ENCODE peak calls at places on chromosomes 7 and 10, in five cellular contexts. P is right lobe of liver, W is endodermal cell, M is fibroblast of lung, V is Panc1. E is an unnamed sample.
A peak's percentile ranks its signal among the peaks of the same experiment; 100 is the strongest.

GRCh38 chr7:14598978-14599377 is 303.6 kb downstream of the DGKB start:
- DNase-seq in P (no peak), W (no peak), M (peak; percentile 52), V (no peak), E (no peak)

GRCh38 chr7:158648787-158649186 is 55.8 kb downstream of the NCAPG2 start:
- DNase-seq in P (no peak), W (no peak), M (peak; percentile 40), V (no peak), E (no peak)

GRCh38 chr10:83991986-83992753 is 147.1 kb upstream of the GHITM start:
- DNase-seq in P (no peak), W (peak; percentile 91), M (peak; percentile 2), V (no peak), E (no peak)

GRCh38 chr10:96509017-96509641 is 4.6 kb downstream of the TLL2 start:
- DNase-seq in P (no peak), W (peak; percentile 68), M (peak; percentile 95), V (no peak), E (no peak)

GRCh38 chr10:27041196-27041595 is 59.1 kb downstream of the ANKRD26 start:
- DNase-seq in P (no peak), W (no peak), M (peak; percentile 32), V (no peak), E (no peak)

GRCh38 chr7:47557317-47557985 is 24.5 kb downstream of the TNS3 start:
- DNase-seq in P (no peak), W (no peak), M (peak; percentile 91), V (no peak), E (peak; percentile 76)

GRCh38 chr10:131043039-131043691 is 268.4 kb downstream of the TCERG1L start:
- DNase-seq in P (no peak), W (no peak), M (no peak), V (no peak), E (no peak)

GRCh38 chr10:12588091-12588850 is 238.9 kb downstream of the CAMK1D start:
- DNase-seq in P (no peak), W (no peak), M (peak; percentile 43), V (no peak), E (no peak)

GRCh38 chr7:26197153-26198115 is 3.1 kb downstream of the HNRNPA2B1 start:
- DNase-seq in P (no peak), W (no peak), M (no peak), V (no peak), E (no peak)

GRCh38 chr10:73650537-73651331 is 5.1 kb downstream of the SYNPO2L start:
- DNase-seq in P (no peak), W (no peak), M (peak; percentile 86), V (no peak), E (no peak)

GRCh38 chr7:34806831-34807230 is 148.8 kb downstream of the NPSR1 start:
- DNase-seq in P (no peak), W (no peak), M (no peak), V (no peak), E (no peak)

GRCh38 chr7:135392701-135393100 is 117.2 kb downstream of the CNOT4 start:
- DNase-seq in P (no peak), W (no peak), M (no peak), V (no peak), E (no peak)

GRCh38 chr7:132117181-132117580 is 459.1 kb downstream of the PLXNA4 start:
- DNase-seq in P (no peak), W (no peak), M (peak; percentile 82), V (no peak), E (peak; percentile 97)

GRCh38 chr10:4804505-4804904 is 21.5 kb upstream of the AKR1E2 start:
- DNase-seq in P (no peak), W (no peak), M (peak; percentile 44), V (no peak), E (no peak)

GRCh38 chr10:114121031-114121430 is 53.0 kb downstream of the CCDC186 start:
- DNase-seq in P (no peak), W (no peak), M (no peak), V (no peak), E (no peak)

GRCh38 chr10:13271552-13272163 is 28.2 kb downstream of the PHYH start:
- DNase-seq in P (peak; percentile 79), W (peak; percentile 95), M (no peak), V (no peak), E (peak; percentile 53)

GRCh38 chr7:21318916-21319270 is 109.0 kb upstream of the SP4 start:
- DNase-seq in P (no peak), W (no peak), M (no peak), V (no peak), E (no peak)

GRCh38 chr7:47392241-47392759 is 189.6 kb downstream of the TNS3 start:
- DNase-seq in P (no peak), W (no peak), M (peak; percentile 98), V (no peak), E (no peak)

GRCh38 chr10:108392286-108392685 is 1227.8 kb upstream of the SORCS1 start:
- DNase-seq in P (no peak), W (no peak), M (peak; percentile 70), V (no peak), E (no peak)

GRCh38 chr10:90963331-90963730 is 42.4 kb upstream of the ANKRD1 start:
- DNase-seq in P (no peak), W (no peak), M (peak; percentile 37), V (no peak), E (no peak)

GRCh38 chr7:9307131-9307530 is 873.7 kb downstream of the NXPH1 start:
- DNase-seq in P (no peak), W (no peak), M (peak; percentile 64), V (no peak), E (no peak)

GRCh38 chr7:83410989-83411591 is 237.8 kb downstream of the SEMA3E start:
- DNase-seq in P (no peak), W (peak; percentile 48), M (peak; percentile 53), V (peak; percentile 61), E (peak; percentile 13)

GRCh38 chr10:77173615-77174461 is 463.8 kb downstream of the KCNMA1 start:
- DNase-seq in P (peak; percentile 41), W (peak; percentile 92), M (peak; percentile 63), V (no peak), E (peak; percentile 80)

GRCh38 chr10:124474502-124475070 is 13.0 kb downstream of the LHPP start:
- DNase-seq in P (no peak), W (peak; percentile 40), M (no peak), V (no peak), E (no peak)

GRCh38 chr10:558331-558730 is 131.1 kb downstream of the DIP2C start:
- DNase-seq in P (no peak), W (peak; percentile 34), M (no peak), V (no peak), E (no peak)

GRCh38 chr10:131590567-131590966 is 279.0 kb upstream of the TCERG1L start:
- DNase-seq in P (no peak), W (no peak), M (no peak), V (no peak), E (no peak)

GRCh38 chr10:11324761-11325321 is 286.6 kb downstream of the USP6NL start:
- DNase-seq in P (no peak), W (no peak), M (no peak), V (no peak), E (no peak)

GRCh38 chr10:11320809-11321520 is 290.5 kb downstream of the USP6NL start:
- DNase-seq in P (no peak), W (no peak), M (no peak), V (no peak), E (no peak)

GRCh38 chr10:11319990-11320602 is 291.4 kb downstream of the USP6NL start:
- DNase-seq in P (no peak), W (no peak), M (no peak), V (no peak), E (no peak)

GRCh38 chr10:11325817-11326216 is 285.6 kb downstream of the USP6NL start:
- DNase-seq in P (no peak), W (no peak), M (peak; percentile 60), V (no peak), E (no peak)

DNA sequence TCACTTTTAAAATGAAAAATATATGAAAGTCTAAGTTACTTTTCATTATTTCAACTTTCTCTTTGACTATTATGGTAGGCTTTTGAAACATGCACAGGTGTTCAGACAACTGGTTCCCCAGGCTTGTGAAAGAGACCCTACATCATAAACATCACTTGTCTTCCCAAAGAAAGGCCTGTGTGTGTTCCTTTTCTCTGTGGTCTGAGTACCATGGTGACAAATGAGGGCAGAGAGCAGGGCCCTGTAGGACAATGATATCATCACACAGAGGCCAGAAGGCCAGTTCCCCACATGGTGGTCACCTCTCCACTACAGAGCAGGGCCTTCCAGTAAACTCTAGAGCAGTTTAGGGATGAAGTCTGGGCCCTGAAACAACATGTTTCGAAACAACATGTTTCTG is 288.8 kb downstream of the USP6NL start:
- DNase-seq in P (no peak), W (no peak), M (no peak), V (no peak), E (no peak)
- H3K4me1 ChIP-seq in P (no peaks in the 10 kb centered on the region), W (no peaks in the 10 kb centered on the region), M (peaks cover 3% of the 10 kb centered on the region), V (no peaks in the 10 kb centered on the region), E (no peaks in the 10 kb centered on the region)

DNA sequence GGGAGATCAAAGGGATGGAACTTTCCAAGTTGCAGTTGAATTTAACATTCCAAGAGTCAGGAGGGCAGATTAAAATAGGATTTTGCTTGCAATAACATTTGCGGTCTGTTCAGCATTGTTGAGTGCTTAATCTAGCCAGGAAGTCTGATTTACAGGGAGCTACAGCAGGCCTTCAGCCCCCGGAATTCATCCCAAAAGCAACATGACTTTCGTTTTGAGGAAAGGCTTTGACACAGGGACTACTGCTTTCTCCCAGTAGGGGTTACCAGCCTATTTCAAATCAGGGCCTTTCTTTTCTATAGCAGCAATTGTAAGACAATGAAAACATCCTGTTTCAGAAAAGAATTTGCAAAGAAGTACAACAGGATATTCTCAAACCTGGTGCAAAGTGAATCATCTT is 279.7 kb upstream of the PITRM1 start:
- DNase-seq in P (no peak), W (peak; percentile 56), M (peak; percentile 98), V (no peak), E (no peak)
- TF ChIP-seq CTCF in P (peak; percentile 11), W (peak; percentile 49), M (peak; percentile 64), V (peak; percentile 28), E (peak; percentile 6)

GRCh38 chr10:110572862-110573261 is 5.4 kb downstream of the SMC3 start:
- DNase-seq in P (no peak), W (no peak), M (no peak), V (no peak), E (no peak)

GRCh38 chr10:110576220-110576619 is 8.7 kb downstream of the SMC3 start:
- DNase-seq in P (no peak), W (no peak), M (peak; percentile 78), V (no peak), E (no peak)

GRCh38 chr10:110577056-110577455 is 9.6 kb downstream of the SMC3 start:
- DNase-seq in P (no peak), W (no peak), M (peak; percentile 31), V (no peak), E (no peak)

GRCh38 chr10:110571093-110571743 is 3.7 kb downstream of the SMC3 start:
- DNase-seq in P (no peak), W (no peak), M (no peak), V (no peak), E (no peak)

DNA sequence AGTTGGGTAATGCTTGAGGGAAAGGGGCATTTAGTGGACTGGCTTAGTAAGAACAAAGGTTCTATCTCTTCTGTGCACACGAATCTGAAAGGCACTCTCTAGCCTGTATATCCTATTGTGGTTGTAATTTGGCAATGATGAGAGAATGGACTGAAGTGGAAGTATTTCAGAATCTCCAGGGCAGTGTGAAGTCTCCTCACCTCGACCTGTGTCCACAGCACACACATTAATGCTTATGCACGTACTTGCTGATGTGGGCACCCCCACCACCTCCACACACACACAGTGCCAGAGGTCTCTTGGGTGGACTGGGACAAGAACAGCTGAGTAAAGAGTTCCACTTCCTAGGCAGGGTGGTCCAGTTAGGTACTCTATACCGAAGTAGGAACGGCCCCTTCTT is 6.9 kb downstream of the SMC3 start:
- DNase-seq in P (no peak), W (no peak), M (peak; percentile 8), V (no peak), E (no peak)
- H3K4me1 ChIP-seq in P (no peaks in the 10 kb centered on the region), W (no peaks in the 10 kb centered on the region), M (peaks cover 8% of the 10 kb centered on the region), V (peaks cover 6% of the 10 kb centered on the region), E (peaks cover 46% of the 10 kb centered on the region)

GRCh38 chr10:44046605-44047004 is 338.3 kb downstream of the CXCL12 start:
- DNase-seq in P (no peak), W (peak; percentile 55), M (peak; percentile 76), V (no peak), E (no peak)
- TF ChIP-seq CTCF in P (no peak), W (peak; percentile 41), M (peak; percentile 4), V (no peak), E (no peak)